ENCODE peak calls at places on chromosomes 16 and 17, in four cellular contexts. J is HFF-Myc, O is breast epithelium, F is epithelial cell of proximal tubule. B is an unnamed sample.

GRCh38 chr16:17331071-17331521 is 139.7 kb downstream of the XYLT1 start:
- DNase-seq in J (no peak), O (no peak), F (no peak), B (peak)

GRCh38 chr17:57672205-57672632 is 72.9 kb downstream of the CCDC182 start:
- DNase-seq in J (no peak), O (no peak), F (no peak), B (no peak)

GRCh38 chr17:66542967-66543525 is 240.6 kb downstream of the PRKCA start:
- DNase-seq in J (no peak), O (no peak), F (no peak), B (no peak)

GRCh38 chr16:68215302-68215701 is 20.6 kb downstream of the ESRP2 start:
- DNase-seq in J (no peak), O (no peak), F (no peak), B (no peak)

GRCh38 chr16:73202176-73202729 is 154.3 kb upstream of the ZFHX3 start:
- DNase-seq in J (peak), O (no peak), F (peak), B (no peak)

GRCh38 chr17:66959641-66960375 is 4.7 kb upstream of the CACNG4 start:
- DNase-seq in J (no peak), O (no peak), F (no peak), B (no peak)

GRCh38 chr17:81459864-81460263 is 52.7 kb downstream of the ACTG1 start:
- DNase-seq in J (no peak), O (no peak), F (no peak), B (no peak)

GRCh38 chr16:12930881-12931280 is 29.5 kb downstream of the SHISA9 start:
- DNase-seq in J (no peak), O (no peak), F (no peak), B (no peak)

GRCh38 chr17:31541559-31541958 is 150.1 kb downstream of the RAB11FIP4 start:
- DNase-seq in J (no peak), O (no peak), F (no peak), B (no peak)

GRCh38 chr17:66301864-66302741 is at the start of gene PRKCA:
- DNase-seq in J (no peak), O (no peak), F (no peak), B (no peak)

GRCh38 chr16:76959166-76959565 is 231.8 kb upstream of the MON1B start:
- DNase-seq in J (no peak), O (no peak), F (no peak), B (no peak)

GRCh38 chr17:50594040-50594618 is 33.6 kb downstream of the CACNA1G start:
- DNase-seq in J (no peak), O (no peak), F (no peak), B (no peak)

GRCh38 chr17:73646409-73647305 is 2.4 kb upstream of the SDK2 start:
- DNase-seq in J (no peak), O (no peak), F (no peak), B (peak)

GRCh38 chr17:75827291-75828050 is 16.7 kb downstream of the UNC13D start:
- DNase-seq in J (no peak), O (no peak), F (no peak), B (no peak)

GRCh38 chr16:81429045-81429521 is 15.5 kb upstream of the CMIP start:
- DNase-seq in J (no peak), O (no peak), F (no peak), B (no peak)

GRCh38 chr16:81432899-81433560 is 11.6 kb upstream of the CMIP start:
- DNase-seq in J (no peak), O (no peak), F (no peak), B (no peak)

GRCh38 chr16:81435567-81435966 is 9.0 kb upstream of the CMIP start:
- DNase-seq in J (no peak), O (no peak), F (no peak), B (no peak)

GRCh38 chr16:81427245-81427644 is 17.4 kb upstream of the CMIP start:
- DNase-seq in J (no peak), O (no peak), F (no peak), B (no peak)

DNA sequence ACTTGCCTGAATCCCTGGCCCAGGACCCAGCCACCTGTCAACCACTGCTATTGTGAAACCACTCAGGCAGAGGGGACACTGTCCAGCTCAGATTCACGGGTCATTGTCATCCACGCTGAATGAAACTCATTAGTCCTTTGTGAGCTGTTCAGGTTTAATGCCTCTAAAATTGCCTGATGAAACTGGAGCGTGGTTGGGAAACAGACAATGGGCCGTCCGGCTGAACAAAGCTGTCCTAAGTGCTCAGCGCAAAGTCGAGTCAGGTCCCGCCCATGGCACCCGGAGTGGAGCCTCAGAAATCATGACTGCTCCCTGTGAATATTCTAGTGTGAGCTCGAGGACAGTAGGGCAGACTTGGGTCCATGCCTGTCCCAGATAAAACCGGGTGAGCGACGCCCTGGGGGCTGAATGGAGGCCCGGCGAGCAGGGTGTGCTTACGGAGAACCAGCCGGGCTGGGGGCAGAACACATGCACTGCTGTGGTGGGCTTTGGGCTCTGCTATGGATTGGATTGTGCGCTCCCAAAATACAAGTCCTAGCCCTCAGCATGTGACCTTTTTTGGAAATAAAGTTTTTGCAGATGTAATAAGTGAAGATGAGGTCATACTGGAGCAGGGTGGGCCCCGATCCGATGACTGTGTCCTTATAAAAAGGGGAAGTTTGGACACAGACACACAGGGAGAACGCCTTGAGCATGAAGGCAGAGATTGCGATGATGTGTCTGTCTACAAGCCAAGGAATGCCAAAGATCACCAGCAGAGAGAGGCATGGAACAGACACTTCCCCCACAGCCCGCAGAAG is 12.9 kb upstream of the CMIP start:
- DNase-seq in J (peak), O (no peak), F (peak), B (no peak)
- H3K4me3 ChIP-seq in J (no peak), O (no peak), F (peak), B (no peak)

DNA sequence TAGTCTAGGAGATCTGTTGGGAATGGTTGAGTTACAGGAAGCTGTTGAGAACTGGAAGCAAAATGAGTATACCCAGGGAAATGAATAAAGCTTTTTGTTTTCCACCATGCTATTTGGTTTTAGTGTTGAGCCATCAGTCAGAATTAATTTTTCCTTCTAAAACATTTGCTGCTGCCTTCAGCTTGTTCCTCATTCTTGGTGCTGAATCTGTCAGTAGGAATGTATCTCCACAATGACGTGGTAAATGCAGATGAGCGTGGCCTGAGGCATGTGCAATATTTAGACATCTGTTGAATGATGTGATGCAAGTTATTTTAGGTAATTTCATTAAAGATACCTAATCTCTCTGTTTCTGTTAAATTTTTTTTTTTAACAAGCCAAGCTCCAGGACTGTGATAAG is 10.9 kb downstream of the HAPSTR1 start:
- DNase-seq in J (no peak), O (no peak), F (no peak), B (no peak)
- H3K4me3 ChIP-seq in J (no peak), O (no peak), F (no peak), B (no peak)

GRCh38 chr17:79670537-79671386 is 59.9 kb upstream of the RBFOX3 start:
- DNase-seq in J (no peak), O (peak), F (no peak), B (no peak)
- H3K4me3 ChIP-seq in J (no peak), O (no peak), F (no peak), B (no peak)

GRCh38 chr16:85233520-85233919 is 121.2 kb upstream of the CIBAR2 start:
- DNase-seq in J (no peak), O (no peak), F (no peak), B (no peak)

GRCh38 chr16:85232369-85233142 is 120.3 kb upstream of the CIBAR2 start:
- DNase-seq in J (no peak), O (no peak), F (no peak), B (no peak)

GRCh38 chr16:85231959-85232358 is 119.7 kb upstream of the CIBAR2 start:
- DNase-seq in J (no peak), O (no peak), F (no peak), B (no peak)

GRCh38 chr16:85235988-85236831 is 123.9 kb upstream of the CIBAR2 start:
- DNase-seq in J (no peak), O (no peak), F (no peak), B (no peak)

DNA sequence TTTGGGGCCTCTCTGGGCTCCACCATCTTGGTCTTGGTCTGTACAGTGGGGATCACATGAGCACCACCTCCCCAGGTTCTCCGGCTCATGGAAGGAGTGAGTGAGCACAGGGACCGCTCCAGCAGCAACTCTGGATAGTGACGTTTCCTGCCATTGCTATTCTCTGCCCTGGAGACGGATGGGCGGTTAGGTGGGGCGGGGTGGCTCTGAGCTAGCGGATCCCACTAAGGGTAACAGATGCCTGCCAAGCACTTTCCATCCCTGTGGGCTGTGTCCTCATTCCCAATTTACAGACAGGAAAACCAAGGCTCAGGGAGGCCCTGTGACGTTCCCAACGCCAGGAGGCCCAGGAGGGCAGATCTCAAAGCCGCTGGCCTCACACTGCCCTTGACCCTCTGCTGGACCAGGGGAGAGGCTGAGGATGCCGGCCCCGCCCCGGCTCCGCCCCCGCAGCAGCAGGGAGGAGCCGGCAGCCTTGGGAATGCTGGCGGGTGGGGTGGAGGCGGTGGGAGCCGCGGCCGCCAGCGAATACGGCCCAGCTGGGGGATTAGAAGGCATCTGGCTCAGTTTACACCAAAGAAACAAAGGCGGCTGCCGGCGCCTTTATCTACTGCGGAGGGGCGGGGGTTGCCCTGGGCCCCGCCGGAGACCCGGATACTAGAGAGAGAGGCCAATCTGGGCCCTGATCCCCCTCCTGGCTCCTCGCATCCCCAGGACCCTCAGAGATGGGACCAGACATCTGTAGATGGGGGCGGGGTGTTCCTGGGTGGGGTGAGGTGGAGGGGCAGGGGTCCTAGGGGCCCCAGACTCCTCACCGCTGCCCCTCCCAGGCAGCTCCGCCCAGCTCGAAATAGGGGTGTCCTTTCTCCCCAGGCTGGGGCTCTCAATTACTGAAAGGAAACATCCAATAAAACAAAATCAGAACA is 122.3 kb upstream of the CIBAR2 start:
- DNase-seq in J (peak), O (no peak), F (no peak), B (no peak)
- H3K4me3 ChIP-seq in J (peak), O (peak), F (no peak), B (peak)

DNA sequence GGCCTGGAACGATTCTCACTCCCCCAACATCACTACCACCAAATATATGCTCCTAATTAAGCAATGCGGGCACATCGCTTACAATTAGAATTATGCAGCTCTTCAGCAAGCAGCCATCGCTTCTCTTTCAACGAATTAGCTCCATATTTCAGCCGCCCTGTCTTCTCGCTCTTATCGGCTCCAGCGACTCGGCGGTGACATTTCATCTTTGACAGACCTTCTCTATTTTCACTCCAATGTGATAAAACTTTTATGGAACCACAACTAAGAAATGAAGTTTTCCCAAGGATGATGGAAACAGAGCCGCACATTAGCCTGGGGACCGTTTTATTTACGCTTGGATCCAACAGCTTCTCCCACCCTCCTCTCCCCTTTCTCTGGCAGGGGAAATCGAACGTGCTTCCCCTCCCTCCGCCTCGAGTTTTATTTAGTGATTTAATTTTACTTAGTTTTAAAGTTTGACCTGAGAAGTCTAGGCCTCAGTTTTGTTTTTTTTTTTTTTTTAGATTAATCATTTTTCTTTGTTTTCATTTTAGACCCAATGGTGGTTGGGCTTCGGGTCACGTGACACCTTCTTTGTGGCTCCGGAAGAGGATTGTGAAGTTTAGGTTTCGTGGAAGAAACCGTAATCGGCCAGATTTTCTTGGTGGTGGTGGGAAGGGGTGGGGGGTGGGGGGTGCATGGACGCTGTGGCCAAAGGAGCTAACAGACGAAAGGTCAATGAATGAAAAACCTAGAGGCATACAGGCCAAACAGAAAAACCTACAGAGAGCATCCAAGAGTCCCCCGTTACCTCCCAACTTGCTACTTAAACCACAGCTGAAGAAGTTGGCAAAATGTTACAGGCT is 3.2 kb upstream of the HOXB2 start:
- DNase-seq in J (no peak), O (no peak), F (no peak), B (no peak)
- H3K4me3 ChIP-seq in J (no peak), O (peak), F (peak), B (no peak)

DNA sequence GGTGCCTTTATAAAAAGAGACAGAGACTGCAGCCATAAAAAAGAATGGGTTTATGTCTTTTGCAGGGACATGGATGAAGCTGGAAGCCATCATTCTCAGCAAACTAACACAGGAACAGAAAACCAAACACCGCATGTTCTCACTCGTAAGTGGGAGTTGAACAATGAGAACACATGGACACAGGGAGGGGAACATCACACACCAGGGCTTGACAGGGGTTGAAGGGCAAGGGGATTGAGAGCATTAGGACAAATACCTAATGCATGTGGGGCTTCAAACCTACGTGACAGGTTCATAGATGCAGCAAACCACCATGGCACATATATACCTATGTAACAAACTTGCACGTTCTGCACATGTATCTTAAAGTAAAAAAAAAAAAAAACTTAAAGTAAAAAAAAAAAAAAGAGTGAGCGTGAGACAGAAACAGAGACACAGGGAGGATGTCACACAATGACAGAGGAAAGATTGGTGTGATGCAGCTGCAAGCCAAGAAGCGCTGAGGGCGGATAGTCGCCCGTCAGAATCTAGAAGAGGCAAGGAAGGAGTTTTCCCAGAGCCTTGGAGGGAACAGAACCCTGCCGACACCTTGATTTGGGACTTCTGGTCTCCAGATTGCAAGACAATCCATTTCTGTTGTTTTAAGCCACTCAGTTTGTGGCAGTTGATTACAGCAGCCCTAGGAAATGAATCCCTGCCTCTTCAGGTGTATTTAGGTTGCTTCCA is 27.4 kb upstream of the TNS4 start:
- DNase-seq in J (no peak), O (peak), F (no peak), B (no peak)
- H3K4me3 ChIP-seq in J (no peak), O (no peak), F (no peak), B (no peak)

DNA sequence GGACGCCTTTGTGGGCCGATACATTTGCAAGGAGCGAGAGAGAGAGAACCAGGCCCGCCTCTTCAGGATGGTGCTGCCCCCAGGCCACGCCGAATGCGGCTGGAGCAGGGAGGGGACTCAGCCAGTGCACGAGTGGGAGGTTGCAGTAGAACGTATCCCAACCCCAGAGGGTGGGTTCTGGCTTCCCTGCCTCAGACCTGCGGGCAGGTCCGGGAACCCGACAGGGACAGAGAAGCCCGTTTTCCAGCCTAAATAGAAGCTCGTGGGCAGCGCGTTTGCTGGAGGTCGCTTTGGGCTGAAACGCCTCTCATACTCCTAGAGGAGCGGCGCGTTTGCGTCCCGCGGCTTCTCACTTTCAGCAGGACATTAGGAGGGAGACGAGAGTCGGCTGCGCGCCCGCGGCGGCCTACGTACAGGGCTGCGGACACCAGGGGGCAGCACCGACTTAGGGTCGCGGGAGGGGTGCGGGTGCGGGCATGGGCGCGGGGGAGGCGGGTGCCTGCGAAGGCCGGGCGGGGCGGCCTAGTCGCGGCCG is 11.0 kb downstream of the TBX2 start:
- DNase-seq in J (no peak), O (peak), F (no peak), B (no peak)
- H3K4me3 ChIP-seq in J (no peak), O (peak), F (peak), B (peak)

B was measured in vagina.